ENCODE peak calls at places on chromosome 1, in eight cellular contexts. One of them, this sample, is unnamed.

GRCh38 chr1:40257313-40257687 is 736 bp upstream of the ZMPSTE24 start:
- DNase-seq in activated CD4-positive, CD25-positive, alpha-beta regulatory T cell treated with anti-CD3 and anti-CD28 coated beads, Interleukin-2, amount 50 U/mL, for 72 hours: no peak
- DNase-seq in activated naive CD4-positive, alpha-beta T cell treated with anti-CD3 and anti-CD28 coated beads, Interleukin-2, amount 50 U/mL, for 16 hours: no peak
- DNase-seq in LHCN-M2: no peak
- DNase-seq in transverse colon: no peak
- DNase-seq in activated T-helper 1 cell treated with anti-CD3 and anti-CD28 coated beads, Interleukin-12 subunit alpha, Interleukin-12 subunit beta, Interleukin-2, Interleukin-4 antibody, amounts not matched to agents 30 ng/mL and 10 ng/mL and 1 ng/mL, durations not matched to agents 14 hours and 24 hours and 36 hours: no peak
- DNase-seq in HuH-7: no peak
- DNase-seq in stimulated activated naive CD8-positive, alpha-beta T cell treated with anti-CD3 and anti-CD28 coated beads, Interleukin-15, amount 100 ng/mL, for 72 hours: no peak
- DNase-seq in this sample: no peak

GRCh38 chr1:161487483-161487827 is 17.8 kb upstream of the FCGR2A start:
- DNase-seq in activated CD4-positive, CD25-positive, alpha-beta regulatory T cell treated with anti-CD3 and anti-CD28 coated beads, Interleukin-2, amount 50 U/mL, for 72 hours: no peak
- DNase-seq in activated T-helper 1 cell treated with anti-CD3 and anti-CD28 coated beads, Interleukin-12 subunit alpha, Interleukin-12 subunit beta, Interleukin-2, Interleukin-4 antibody, amounts not matched to agents 30 ng/mL and 10 ng/mL and 1 ng/mL, durations not matched to agents 14 hours and 24 hours and 36 hours: no peak
- DNase-seq in HuH-7: no peak
- DNase-seq in transverse colon: peak
- DNase-seq in stimulated activated naive CD8-positive, alpha-beta T cell treated with anti-CD3 and anti-CD28 coated beads, Interleukin-15, amount 100 ng/mL, for 72 hours: no peak
- DNase-seq in LHCN-M2: peak
- DNase-seq in activated naive CD4-positive, alpha-beta T cell treated with anti-CD3 and anti-CD28 coated beads, Interleukin-2, amount 50 U/mL, for 16 hours: no peak
- DNase-seq in this sample: no peak

GRCh38 chr1:180193371-180194047 is 36.6 kb upstream of the LHX4 start:
- DNase-seq in activated naive CD4-positive, alpha-beta T cell treated with anti-CD3 and anti-CD28 coated beads, Interleukin-2, amount 50 U/mL, for 16 hours: no peak
- DNase-seq in HuH-7: no peak
- DNase-seq in activated CD4-positive, CD25-positive, alpha-beta regulatory T cell treated with anti-CD3 and anti-CD28 coated beads, Interleukin-2, amount 50 U/mL, for 72 hours: no peak
- DNase-seq in transverse colon: peak
- DNase-seq in stimulated activated naive CD8-positive, alpha-beta T cell treated with anti-CD3 and anti-CD28 coated beads, Interleukin-15, amount 100 ng/mL, for 72 hours: no peak
- DNase-seq in LHCN-M2: no peak
- DNase-seq in activated T-helper 1 cell treated with anti-CD3 and anti-CD28 coated beads, Interleukin-12 subunit alpha, Interleukin-12 subunit beta, Interleukin-2, Interleukin-4 antibody, amounts not matched to agents 30 ng/mL and 10 ng/mL and 1 ng/mL, durations not matched to agents 14 hours and 24 hours and 36 hours: no peak
- DNase-seq in this sample: no peak

GRCh38 chr1:246294263-246294662 is 212.8 kb downstream of the SMYD3 start:
- DNase-seq in HuH-7: no peak
- DNase-seq in LHCN-M2: no peak
- DNase-seq in stimulated activated naive CD8-positive, alpha-beta T cell treated with anti-CD3 and anti-CD28 coated beads, Interleukin-15, amount 100 ng/mL, for 72 hours: no peak
- DNase-seq in transverse colon: no peak
- DNase-seq in activated CD4-positive, CD25-positive, alpha-beta regulatory T cell treated with anti-CD3 and anti-CD28 coated beads, Interleukin-2, amount 50 U/mL, for 72 hours: no peak
- DNase-seq in activated naive CD4-positive, alpha-beta T cell treated with anti-CD3 and anti-CD28 coated beads, Interleukin-2, amount 50 U/mL, for 16 hours: no peak
- DNase-seq in activated T-helper 1 cell treated with anti-CD3 and anti-CD28 coated beads, Interleukin-12 subunit alpha, Interleukin-12 subunit beta, Interleukin-2, Interleukin-4 antibody, amounts not matched to agents 30 ng/mL and 10 ng/mL and 1 ng/mL, durations not matched to agents 14 hours and 24 hours and 36 hours: no peak
- DNase-seq in this sample: no peak

GRCh38 chr1:93804412-93804811 is 74.6 kb downstream of the DNTTIP2 start:
- DNase-seq in activated T-helper 1 cell treated with anti-CD3 and anti-CD28 coated beads, Interleukin-12 subunit alpha, Interleukin-12 subunit beta, Interleukin-2, Interleukin-4 antibody, amounts not matched to agents 30 ng/mL and 10 ng/mL and 1 ng/mL, durations not matched to agents 14 hours and 24 hours and 36 hours: no peak
- DNase-seq in activated naive CD4-positive, alpha-beta T cell treated with anti-CD3 and anti-CD28 coated beads, Interleukin-2, amount 50 U/mL, for 16 hours: no peak
- DNase-seq in activated CD4-positive, CD25-positive, alpha-beta regulatory T cell treated with anti-CD3 and anti-CD28 coated beads, Interleukin-2, amount 50 U/mL, for 72 hours: no peak
- DNase-seq in HuH-7: no peak
- DNase-seq in stimulated activated naive CD8-positive, alpha-beta T cell treated with anti-CD3 and anti-CD28 coated beads, Interleukin-15, amount 100 ng/mL, for 72 hours: no peak
- DNase-seq in transverse colon: no peak
- DNase-seq in LHCN-M2: peak
- DNase-seq in this sample: no peak

GRCh38 chr1:244599937-244600350 is 53.0 kb upstream of the DESI2 start:
- DNase-seq in stimulated activated naive CD8-positive, alpha-beta T cell treated with anti-CD3 and anti-CD28 coated beads, Interleukin-15, amount 100 ng/mL, for 72 hours: no peak
- DNase-seq in LHCN-M2: peak
- DNase-seq in HuH-7: no peak
- DNase-seq in activated CD4-positive, CD25-positive, alpha-beta regulatory T cell treated with anti-CD3 and anti-CD28 coated beads, Interleukin-2, amount 50 U/mL, for 72 hours: no peak
- DNase-seq in activated naive CD4-positive, alpha-beta T cell treated with anti-CD3 and anti-CD28 coated beads, Interleukin-2, amount 50 U/mL, for 16 hours: peak
- DNase-seq in activated T-helper 1 cell treated with anti-CD3 and anti-CD28 coated beads, Interleukin-12 subunit alpha, Interleukin-12 subunit beta, Interleukin-2, Interleukin-4 antibody, amounts not matched to agents 30 ng/mL and 10 ng/mL and 1 ng/mL, durations not matched to agents 14 hours and 24 hours and 36 hours: peak
- DNase-seq in transverse colon: peak
- DNase-seq in this sample: peak

GRCh38 chr1:116571215-116571919 is 541 bp upstream of the CD58 start:
- DNase-seq in activated naive CD4-positive, alpha-beta T cell treated with anti-CD3 and anti-CD28 coated beads, Interleukin-2, amount 50 U/mL, for 16 hours: no peak
- DNase-seq in activated CD4-positive, CD25-positive, alpha-beta regulatory T cell treated with anti-CD3 and anti-CD28 coated beads, Interleukin-2, amount 50 U/mL, for 72 hours: no peak
- DNase-seq in LHCN-M2: no peak
- DNase-seq in HuH-7: no peak
- DNase-seq in stimulated activated naive CD8-positive, alpha-beta T cell treated with anti-CD3 and anti-CD28 coated beads, Interleukin-15, amount 100 ng/mL, for 72 hours: no peak
- DNase-seq in transverse colon: no peak
- DNase-seq in activated T-helper 1 cell treated with anti-CD3 and anti-CD28 coated beads, Interleukin-12 subunit alpha, Interleukin-12 subunit beta, Interleukin-2, Interleukin-4 antibody, amounts not matched to agents 30 ng/mL and 10 ng/mL and 1 ng/mL, durations not matched to agents 14 hours and 24 hours and 36 hours: no peak
- DNase-seq in this sample: no peak

GRCh38 chr1:39006726-39007645 is 15.9 kb downstream of the AKIRIN1 start:
- DNase-seq in HuH-7: no peak
- DNase-seq in stimulated activated naive CD8-positive, alpha-beta T cell treated with anti-CD3 and anti-CD28 coated beads, Interleukin-15, amount 100 ng/mL, for 72 hours: no peak
- DNase-seq in activated T-helper 1 cell treated with anti-CD3 and anti-CD28 coated beads, Interleukin-12 subunit alpha, Interleukin-12 subunit beta, Interleukin-2, Interleukin-4 antibody, amounts not matched to agents 30 ng/mL and 10 ng/mL and 1 ng/mL, durations not matched to agents 14 hours and 24 hours and 36 hours: no peak
- DNase-seq in activated naive CD4-positive, alpha-beta T cell treated with anti-CD3 and anti-CD28 coated beads, Interleukin-2, amount 50 U/mL, for 16 hours: no peak
- DNase-seq in LHCN-M2: no peak
- DNase-seq in transverse colon: no peak
- DNase-seq in activated CD4-positive, CD25-positive, alpha-beta regulatory T cell treated with anti-CD3 and anti-CD28 coated beads, Interleukin-2, amount 50 U/mL, for 72 hours: no peak
- DNase-seq in this sample: no peak

GRCh38 chr1:34113887-34114286 is 51.1 kb downstream of the CSMD2 start:
- DNase-seq in HuH-7: no peak
- DNase-seq in LHCN-M2: no peak
- DNase-seq in activated CD4-positive, CD25-positive, alpha-beta regulatory T cell treated with anti-CD3 and anti-CD28 coated beads, Interleukin-2, amount 50 U/mL, for 72 hours: no peak
- DNase-seq in stimulated activated naive CD8-positive, alpha-beta T cell treated with anti-CD3 and anti-CD28 coated beads, Interleukin-15, amount 100 ng/mL, for 72 hours: no peak
- DNase-seq in activated naive CD4-positive, alpha-beta T cell treated with anti-CD3 and anti-CD28 coated beads, Interleukin-2, amount 50 U/mL, for 16 hours: no peak
- DNase-seq in activated T-helper 1 cell treated with anti-CD3 and anti-CD28 coated beads, Interleukin-12 subunit alpha, Interleukin-12 subunit beta, Interleukin-2, Interleukin-4 antibody, amounts not matched to agents 30 ng/mL and 10 ng/mL and 1 ng/mL, durations not matched to agents 14 hours and 24 hours and 36 hours: no peak
- DNase-seq in transverse colon: no peak
- DNase-seq in this sample: no peak

GRCh38 chr1:185420588-185421081 is 103.6 kb upstream of the IVNS1ABP start:
- DNase-seq in activated naive CD4-positive, alpha-beta T cell treated with anti-CD3 and anti-CD28 coated beads, Interleukin-2, amount 50 U/mL, for 16 hours: no peak
- DNase-seq in LHCN-M2: no peak
- DNase-seq in transverse colon: no peak
- DNase-seq in activated CD4-positive, CD25-positive, alpha-beta regulatory T cell treated with anti-CD3 and anti-CD28 coated beads, Interleukin-2, amount 50 U/mL, for 72 hours: no peak
- DNase-seq in activated T-helper 1 cell treated with anti-CD3 and anti-CD28 coated beads, Interleukin-12 subunit alpha, Interleukin-12 subunit beta, Interleukin-2, Interleukin-4 antibody, amounts not matched to agents 30 ng/mL and 10 ng/mL and 1 ng/mL, durations not matched to agents 14 hours and 24 hours and 36 hours: peak
- DNase-seq in HuH-7: no peak
- DNase-seq in stimulated activated naive CD8-positive, alpha-beta T cell treated with anti-CD3 and anti-CD28 coated beads, Interleukin-15, amount 100 ng/mL, for 72 hours: peak
- DNase-seq in this sample: no peak

GRCh38 chr1:18611311-18611710 is 19.3 kb upstream of the PAX7 start:
- DNase-seq in activated naive CD4-positive, alpha-beta T cell treated with anti-CD3 and anti-CD28 coated beads, Interleukin-2, amount 50 U/mL, for 16 hours: no peak
- DNase-seq in activated T-helper 1 cell treated with anti-CD3 and anti-CD28 coated beads, Interleukin-12 subunit alpha, Interleukin-12 subunit beta, Interleukin-2, Interleukin-4 antibody, amounts not matched to agents 30 ng/mL and 10 ng/mL and 1 ng/mL, durations not matched to agents 14 hours and 24 hours and 36 hours: no peak
- DNase-seq in stimulated activated naive CD8-positive, alpha-beta T cell treated with anti-CD3 and anti-CD28 coated beads, Interleukin-15, amount 100 ng/mL, for 72 hours: no peak
- DNase-seq in activated CD4-positive, CD25-positive, alpha-beta regulatory T cell treated with anti-CD3 and anti-CD28 coated beads, Interleukin-2, amount 50 U/mL, for 72 hours: no peak
- DNase-seq in transverse colon: no peak
- DNase-seq in LHCN-M2: no peak
- DNase-seq in HuH-7: no peak
- DNase-seq in this sample: no peak

GRCh38 chr1:177411371-177411770 is 240.6 kb downstream of the BRINP2 start:
- DNase-seq in activated naive CD4-positive, alpha-beta T cell treated with anti-CD3 and anti-CD28 coated beads, Interleukin-2, amount 50 U/mL, for 16 hours: no peak
- DNase-seq in activated CD4-positive, CD25-positive, alpha-beta regulatory T cell treated with anti-CD3 and anti-CD28 coated beads, Interleukin-2, amount 50 U/mL, for 72 hours: no peak
- DNase-seq in stimulated activated naive CD8-positive, alpha-beta T cell treated with anti-CD3 and anti-CD28 coated beads, Interleukin-15, amount 100 ng/mL, for 72 hours: no peak
- DNase-seq in HuH-7: no peak
- DNase-seq in activated T-helper 1 cell treated with anti-CD3 and anti-CD28 coated beads, Interleukin-12 subunit alpha, Interleukin-12 subunit beta, Interleukin-2, Interleukin-4 antibody, amounts not matched to agents 30 ng/mL and 10 ng/mL and 1 ng/mL, durations not matched to agents 14 hours and 24 hours and 36 hours: no peak
- DNase-seq in LHCN-M2: no peak
- DNase-seq in transverse colon: no peak
- DNase-seq in this sample: no peak

GRCh38 chr1:48686159-48686558 is 90.5 kb downstream of the BEND5 start:
- DNase-seq in transverse colon: no peak
- DNase-seq in activated naive CD4-positive, alpha-beta T cell treated with anti-CD3 and anti-CD28 coated beads, Interleukin-2, amount 50 U/mL, for 16 hours: no peak
- DNase-seq in activated CD4-positive, CD25-positive, alpha-beta regulatory T cell treated with anti-CD3 and anti-CD28 coated beads, Interleukin-2, amount 50 U/mL, for 72 hours: no peak
- DNase-seq in activated T-helper 1 cell treated with anti-CD3 and anti-CD28 coated beads, Interleukin-12 subunit alpha, Interleukin-12 subunit beta, Interleukin-2, Interleukin-4 antibody, amounts not matched to agents 30 ng/mL and 10 ng/mL and 1 ng/mL, durations not matched to agents 14 hours and 24 hours and 36 hours: no peak
- DNase-seq in HuH-7: no peak
- DNase-seq in LHCN-M2: no peak
- DNase-seq in stimulated activated naive CD8-positive, alpha-beta T cell treated with anti-CD3 and anti-CD28 coated beads, Interleukin-15, amount 100 ng/mL, for 72 hours: no peak
- DNase-seq in this sample: no peak

GRCh38 chr1:222042120-222042519 is 300.2 kb upstream of the DUSP10 start:
- DNase-seq in activated T-helper 1 cell treated with anti-CD3 and anti-CD28 coated beads, Interleukin-12 subunit alpha, Interleukin-12 subunit beta, Interleukin-2, Interleukin-4 antibody, amounts not matched to agents 30 ng/mL and 10 ng/mL and 1 ng/mL, durations not matched to agents 14 hours and 24 hours and 36 hours: no peak
- DNase-seq in LHCN-M2: peak
- DNase-seq in activated CD4-positive, CD25-positive, alpha-beta regulatory T cell treated with anti-CD3 and anti-CD28 coated beads, Interleukin-2, amount 50 U/mL, for 72 hours: no peak
- DNase-seq in HuH-7: no peak
- DNase-seq in activated naive CD4-positive, alpha-beta T cell treated with anti-CD3 and anti-CD28 coated beads, Interleukin-2, amount 50 U/mL, for 16 hours: no peak
- DNase-seq in transverse colon: no peak
- DNase-seq in stimulated activated naive CD8-positive, alpha-beta T cell treated with anti-CD3 and anti-CD28 coated beads, Interleukin-15, amount 100 ng/mL, for 72 hours: no peak
- DNase-seq in this sample: no peak

GRCh38 chr1:159214149-159214760 is 9.6 kb downstream of the ACKR1 start:
- DNase-seq in activated naive CD4-positive, alpha-beta T cell treated with anti-CD3 and anti-CD28 coated beads, Interleukin-2, amount 50 U/mL, for 16 hours: peak
- DNase-seq in activated T-helper 1 cell treated with anti-CD3 and anti-CD28 coated beads, Interleukin-12 subunit alpha, Interleukin-12 subunit beta, Interleukin-2, Interleukin-4 antibody, amounts not matched to agents 30 ng/mL and 10 ng/mL and 1 ng/mL, durations not matched to agents 14 hours and 24 hours and 36 hours: peak
- DNase-seq in activated CD4-positive, CD25-positive, alpha-beta regulatory T cell treated with anti-CD3 and anti-CD28 coated beads, Interleukin-2, amount 50 U/mL, for 72 hours: no peak
- DNase-seq in transverse colon: peak
- DNase-seq in stimulated activated naive CD8-positive, alpha-beta T cell treated with anti-CD3 and anti-CD28 coated beads, Interleukin-15, amount 100 ng/mL, for 72 hours: peak
- DNase-seq in HuH-7: peak
- DNase-seq in LHCN-M2: peak
- DNase-seq in this sample: no peak

GRCh38 chr1:195799016-195799415 is 809.2 kb downstream of the KCNT2 start:
- DNase-seq in stimulated activated naive CD8-positive, alpha-beta T cell treated with anti-CD3 and anti-CD28 coated beads, Interleukin-15, amount 100 ng/mL, for 72 hours: no peak
- DNase-seq in activated T-helper 1 cell treated with anti-CD3 and anti-CD28 coated beads, Interleukin-12 subunit alpha, Interleukin-12 subunit beta, Interleukin-2, Interleukin-4 antibody, amounts not matched to agents 30 ng/mL and 10 ng/mL and 1 ng/mL, durations not matched to agents 14 hours and 24 hours and 36 hours: no peak
- DNase-seq in activated CD4-positive, CD25-positive, alpha-beta regulatory T cell treated with anti-CD3 and anti-CD28 coated beads, Interleukin-2, amount 50 U/mL, for 72 hours: no peak
- DNase-seq in transverse colon: no peak
- DNase-seq in LHCN-M2: no peak
- DNase-seq in HuH-7: no peak
- DNase-seq in activated naive CD4-positive, alpha-beta T cell treated with anti-CD3 and anti-CD28 coated beads, Interleukin-2, amount 50 U/mL, for 16 hours: no peak
- DNase-seq in this sample: no peak

GRCh38 chr1:65229201-65229600 is 80.1 kb upstream of the DNAJC6 start:
- DNase-seq in activated naive CD4-positive, alpha-beta T cell treated with anti-CD3 and anti-CD28 coated beads, Interleukin-2, amount 50 U/mL, for 16 hours: no peak
- DNase-seq in LHCN-M2: no peak
- DNase-seq in activated CD4-positive, CD25-positive, alpha-beta regulatory T cell treated with anti-CD3 and anti-CD28 coated beads, Interleukin-2, amount 50 U/mL, for 72 hours: no peak
- DNase-seq in HuH-7: no peak
- DNase-seq in activated T-helper 1 cell treated with anti-CD3 and anti-CD28 coated beads, Interleukin-12 subunit alpha, Interleukin-12 subunit beta, Interleukin-2, Interleukin-4 antibody, amounts not matched to agents 30 ng/mL and 10 ng/mL and 1 ng/mL, durations not matched to agents 14 hours and 24 hours and 36 hours: no peak
- DNase-seq in stimulated activated naive CD8-positive, alpha-beta T cell treated with anti-CD3 and anti-CD28 coated beads, Interleukin-15, amount 100 ng/mL, for 72 hours: no peak
- DNase-seq in transverse colon: no peak
- DNase-seq in this sample: no peak

GRCh38 chr1:200168926-200169325 is 141.4 kb downstream of the NR5A2 start:
- DNase-seq in HuH-7: no peak
- DNase-seq in activated naive CD4-positive, alpha-beta T cell treated with anti-CD3 and anti-CD28 coated beads, Interleukin-2, amount 50 U/mL, for 16 hours: no peak
- DNase-seq in LHCN-M2: no peak
- DNase-seq in transverse colon: no peak
- DNase-seq in activated CD4-positive, CD25-positive, alpha-beta regulatory T cell treated with anti-CD3 and anti-CD28 coated beads, Interleukin-2, amount 50 U/mL, for 72 hours: no peak
- DNase-seq in activated T-helper 1 cell treated with anti-CD3 and anti-CD28 coated beads, Interleukin-12 subunit alpha, Interleukin-12 subunit beta, Interleukin-2, Interleukin-4 antibody, amounts not matched to agents 30 ng/mL and 10 ng/mL and 1 ng/mL, durations not matched to agents 14 hours and 24 hours and 36 hours: no peak
- DNase-seq in stimulated activated naive CD8-positive, alpha-beta T cell treated with anti-CD3 and anti-CD28 coated beads, Interleukin-15, amount 100 ng/mL, for 72 hours: no peak
- DNase-seq in this sample: no peak

GRCh38 chr1:65067491-65068201 is 80.4 kb upstream of the AK4 start:
- DNase-seq in stimulated activated naive CD8-positive, alpha-beta T cell treated with anti-CD3 and anti-CD28 coated beads, Interleukin-15, amount 100 ng/mL, for 72 hours: peak
- DNase-seq in activated CD4-positive, CD25-positive, alpha-beta regulatory T cell treated with anti-CD3 and anti-CD28 coated beads, Interleukin-2, amount 50 U/mL, for 72 hours: peak
- DNase-seq in LHCN-M2: peak
- DNase-seq in activated T-helper 1 cell treated with anti-CD3 and anti-CD28 coated beads, Interleukin-12 subunit alpha, Interleukin-12 subunit beta, Interleukin-2, Interleukin-4 antibody, amounts not matched to agents 30 ng/mL and 10 ng/mL and 1 ng/mL, durations not matched to agents 14 hours and 24 hours and 36 hours: peak
- DNase-seq in activated naive CD4-positive, alpha-beta T cell treated with anti-CD3 and anti-CD28 coated beads, Interleukin-2, amount 50 U/mL, for 16 hours: peak
- DNase-seq in transverse colon: peak
- DNase-seq in HuH-7: peak
- DNase-seq in this sample: peak

GRCh38 chr1:192747942-192748341 is 60.9 kb upstream of the RGS2 start:
- DNase-seq in LHCN-M2: peak
- DNase-seq in activated naive CD4-positive, alpha-beta T cell treated with anti-CD3 and anti-CD28 coated beads, Interleukin-2, amount 50 U/mL, for 16 hours: no peak
- DNase-seq in stimulated activated naive CD8-positive, alpha-beta T cell treated with anti-CD3 and anti-CD28 coated beads, Interleukin-15, amount 100 ng/mL, for 72 hours: no peak
- DNase-seq in HuH-7: no peak
- DNase-seq in activated CD4-positive, CD25-positive, alpha-beta regulatory T cell treated with anti-CD3 and anti-CD28 coated beads, Interleukin-2, amount 50 U/mL, for 72 hours: no peak
- DNase-seq in transverse colon: no peak
- DNase-seq in activated T-helper 1 cell treated with anti-CD3 and anti-CD28 coated beads, Interleukin-12 subunit alpha, Interleukin-12 subunit beta, Interleukin-2, Interleukin-4 antibody, amounts not matched to agents 30 ng/mL and 10 ng/mL and 1 ng/mL, durations not matched to agents 14 hours and 24 hours and 36 hours: no peak
- DNase-seq in this sample: no peak

GRCh38 chr1:205186191-205186590 is 25.3 kb downstream of the DSTYK start:
- DNase-seq in transverse colon: no peak
- DNase-seq in LHCN-M2: no peak
- DNase-seq in activated CD4-positive, CD25-positive, alpha-beta regulatory T cell treated with anti-CD3 and anti-CD28 coated beads, Interleukin-2, amount 50 U/mL, for 72 hours: no peak
- DNase-seq in activated T-helper 1 cell treated with anti-CD3 and anti-CD28 coated beads, Interleukin-12 subunit alpha, Interleukin-12 subunit beta, Interleukin-2, Interleukin-4 antibody, amounts not matched to agents 30 ng/mL and 10 ng/mL and 1 ng/mL, durations not matched to agents 14 hours and 24 hours and 36 hours: no peak
- DNase-seq in stimulated activated naive CD8-positive, alpha-beta T cell treated with anti-CD3 and anti-CD28 coated beads, Interleukin-15, amount 100 ng/mL, for 72 hours: peak
- DNase-seq in HuH-7: no peak
- DNase-seq in activated naive CD4-positive, alpha-beta T cell treated with anti-CD3 and anti-CD28 coated beads, Interleukin-2, amount 50 U/mL, for 16 hours: no peak
- DNase-seq in this sample: no peak

GRCh38 chr1:192168964-192169363 is 10.7 kb downstream of the RGS18 start:
- DNase-seq in activated naive CD4-positive, alpha-beta T cell treated with anti-CD3 and anti-CD28 coated beads, Interleukin-2, amount 50 U/mL, for 16 hours: no peak
- DNase-seq in HuH-7: no peak
- DNase-seq in activated CD4-positive, CD25-positive, alpha-beta regulatory T cell treated with anti-CD3 and anti-CD28 coated beads, Interleukin-2, amount 50 U/mL, for 72 hours: no peak
- DNase-seq in stimulated activated naive CD8-positive, alpha-beta T cell treated with anti-CD3 and anti-CD28 coated beads, Interleukin-15, amount 100 ng/mL, for 72 hours: no peak
- DNase-seq in transverse colon: no peak
- DNase-seq in LHCN-M2: no peak
- DNase-seq in activated T-helper 1 cell treated with anti-CD3 and anti-CD28 coated beads, Interleukin-12 subunit alpha, Interleukin-12 subunit beta, Interleukin-2, Interleukin-4 antibody, amounts not matched to agents 30 ng/mL and 10 ng/mL and 1 ng/mL, durations not matched to agents 14 hours and 24 hours and 36 hours: no peak
- DNase-seq in this sample: no peak

GRCh38 chr1:169999357-169999756 is 75.1 kb downstream of the KIFAP3 start:
- DNase-seq in activated CD4-positive, CD25-positive, alpha-beta regulatory T cell treated with anti-CD3 and anti-CD28 coated beads, Interleukin-2, amount 50 U/mL, for 72 hours: no peak
- DNase-seq in activated T-helper 1 cell treated with anti-CD3 and anti-CD28 coated beads, Interleukin-12 subunit alpha, Interleukin-12 subunit beta, Interleukin-2, Interleukin-4 antibody, amounts not matched to agents 30 ng/mL and 10 ng/mL and 1 ng/mL, durations not matched to agents 14 hours and 24 hours and 36 hours: no peak
- DNase-seq in HuH-7: no peak
- DNase-seq in LHCN-M2: peak
- DNase-seq in activated naive CD4-positive, alpha-beta T cell treated with anti-CD3 and anti-CD28 coated beads, Interleukin-2, amount 50 U/mL, for 16 hours: no peak
- DNase-seq in stimulated activated naive CD8-positive, alpha-beta T cell treated with anti-CD3 and anti-CD28 coated beads, Interleukin-15, amount 100 ng/mL, for 72 hours: no peak
- DNase-seq in transverse colon: no peak
- DNase-seq in this sample: no peak